ENCODE peak calls at places on chromosome 18, in five cellular contexts. U is OCI-LY7, Q is keratinocyte, H is omental fat pad, E is A172. A is an unnamed sample.

GRCh38 chr18:34990571-34990970 is 50.6 kb upstream of the MAPRE2 start:
- DNase-seq in U (no peak), H (no peak), Q (no peak), E (peak; percentile 82), A (no peak)

GRCh38 chr18:3060667-3061580 is 48.0 kb upstream of the LPIN2 start:
- DNase-seq in Q (no peak), H (no peak), U (peak; percentile 29), E (no peak), A (no peak)

GRCh38 chr18:62944454-62944853 is 229.1 kb downstream of the PHLPP1 start:
- DNase-seq in H (no peak), E (no peak), U (no peak), Q (no peak), A (no peak)

GRCh38 chr18:80192653-80193385 is 54.5 kb downstream of the PARD6G start:
- DNase-seq in U (no peak), E (no peak), Q (no peak), H (no peak), A (no peak)

GRCh38 chr18:40473221-40473620 is 1481.8 kb upstream of the PIK3C3 start:
- DNase-seq in H (no peak), Q (no peak), U (no peak), E (peak; percentile 27), A (no peak)

GRCh38 chr18:58842978-58843661 is 21.6 kb upstream of the ZNF532 start:
- DNase-seq in U (no peak), E (no peak), Q (no peak), H (no peak), A (no peak)

GRCh38 chr18:39843546-39843945 is 2111.5 kb upstream of the PIK3C3 start:
- DNase-seq in Q (no peak), H (no peak), U (no peak), E (no peak), A (no peak)

GRCh38 chr18:72107647-72108046 is 436.5 kb downstream of the CBLN2 start:
- DNase-seq in Q (no peak), U (no peak), E (peak; percentile 46), H (no peak), A (no peak)

GRCh38 chr18:79528846-79529245 is 133.1 kb downstream of the NFATC1 start:
- DNase-seq in Q (no peak), E (peak; percentile 28), H (peak; percentile 41), U (peak; percentile 69), A (no peak)